ENCODE peak calls at places on chromosome X, in five cellular contexts. O is tibial nerve, N is prostate gland, Y is PC-9, I is fibroblast of lung. T is an unnamed sample.

GRCh38 chrX:28997716-28998115 is 410.5 kb downstream of the IL1RAPL1 start:
- DNase-seq in O (no peak), N (no peak), Y (no peak), I (peak; percentile 84), T (no peak)

GRCh38 chrX:116284383-116284782 is 113.8 kb downstream of the AGTR2 start:
- DNase-seq in O (no peak), N (no peak), Y (peak; percentile 17), I (no peak), T (no peak)

GRCh38 chrX:130097507-130098201 is 12.6 kb downstream of the ELF4 start:
- DNase-seq in O (no peak), N (no peak), Y (peak; percentile 84), I (no peak), T (no peak)

GRCh38 chrX:141133272-141133671 is 43.7 kb downstream of the LDOC1 start:
- DNase-seq in O (no peak), N (peak; percentile 3), Y (peak; percentile 39), I (no peak), T (no peak)

GRCh38 chrX:66638591-66639500 is at the start of gene EDA2R:
- DNase-seq in O (peak; percentile 5), N (peak; percentile 36), Y (no peak), I (peak; percentile 48), T (no peak)

GRCh38 chrX:39705299-39705698 is 392.5 kb downstream of the BCOR start:
- DNase-seq in O (peak; percentile 44), N (peak; percentile 39), Y (no peak), I (peak; percentile 87), T (peak; percentile 27)

GRCh38 chrX:106931831-106932491 is 11.8 kb downstream of the CLDN2 start:
- DNase-seq in O (no peak), N (no peak), Y (no peak), I (no peak), T (no peak)

GRCh38 chrX:153622661-153623309 is 23.8 kb upstream of the CCNQ start:
- DNase-seq in O (no peak), N (no peak), Y (no peak), I (no peak), T (no peak)

GRCh38 chrX:155871934-155872333 is 9.2 kb upstream of the VAMP7 start:
- DNase-seq in O (no peak), N (no peak), Y (no peak), I (no peak), T (no peak)

GRCh38 chrX:1453951-1454785 is 1.5 kb upstream of the ASMTL start:
- DNase-seq in O (peak; percentile 80), N (peak; percentile 80), Y (peak; percentile 73), I (peak; percentile 75), T (peak; percentile 76)

GRCh38 chrX:87578978-87579377 is 61.4 kb downstream of the KLHL4 start:
- DNase-seq in O (no peak), N (no peak), Y (no peak), I (peak; percentile 21), T (no peak)

GRCh38 chrX:30141966-30142365 is 73.4 kb upstream of the MAGEB2 start:
- DNase-seq in O (no peak), N (no peak), Y (no peak), I (peak; percentile 59), T (no peak)

GRCh38 chrX:39509157-39509556 is 588.6 kb downstream of the BCOR start:
- DNase-seq in O (no peak), N (no peak), Y (no peak), I (no peak), T (no peak)

GRCh38 chrX:136783159-136783558 is 2.4 kb upstream of the ARHGEF6 start:
- DNase-seq in O (no peak), N (no peak), Y (peak; percentile 11), I (no peak), T (no peak)

GRCh38 chrX:77014655-77015377 is 432.4 kb upstream of the FGF16 start:
- DNase-seq in O (no peak), N (no peak), Y (no peak), I (no peak), T (peak; percentile 55)

GRCh38 chrX:16207631-16208030 is 40.4 kb downstream of the MAGEB17 start:
- DNase-seq in O (no peak), N (no peak), Y (no peak), I (no peak), T (no peak)

GRCh38 chrX:71543316-71543715 is 10.4 kb downstream of the OGT start:
- DNase-seq in O (no peak), N (no peak), Y (peak; percentile 15), I (no peak), T (no peak)

GRCh38 chrX:138504254-138504653 is 207.3 kb downstream of the FGF13 start:
- DNase-seq in O (no peak), N (no peak), Y (no peak), I (no peak), T (no peak)

GRCh38 chrX:136268051-136269048 is 17.1 kb upstream of the MAP7D3 start:
- DNase-seq in O (peak; percentile 61), N (peak; percentile 4), Y (peak; percentile 46), I (peak; percentile 54), T (no peak)

GRCh38 chrX:130083107-130083490 is 27.2 kb downstream of the ELF4 start:
- DNase-seq in O (no peak), N (no peak), Y (no peak), I (no peak), T (no peak)

GRCh38 chrX:67892391-67892790 is 348.6 kb downstream of the AR start:
- DNase-seq in O (no peak), N (no peak), Y (no peak), I (no peak), T (no peak)

GRCh38 chrX:15838017-15838416 is 16.6 kb downstream of the AP1S2 start:
- DNase-seq in O (no peak), N (no peak), Y (no peak), I (no peak), T (no peak)

GRCh38 chrX:130836447-130836846 is 66.6 kb downstream of the ENOX2 start:
- DNase-seq in O (no peak), N (no peak), Y (no peak), I (no peak), T (no peak)

GRCh38 chrX:105483011-105483410 is 262.5 kb upstream of the TEX13A start:
- DNase-seq in O (no peak), N (no peak), Y (no peak), I (peak; percentile 60), T (no peak)

GRCh38 chrX:6170424-6170823 is 58.2 kb downstream of the NLGN4X start:
- DNase-seq in O (no peak), N (no peak), Y (no peak), I (no peak), T (no peak)

GRCh38 chrX:17405225-17405969 is 30.4 kb downstream of the NHS start:
- DNase-seq in O (no peak), N (no peak), Y (peak; percentile 59), I (no peak), T (no peak)

GRCh38 chrX:70132877-70133302 is 357 bp upstream of the IGBP1 start:
- DNase-seq in O (no peak), N (no peak), Y (no peak), I (no peak), T (no peak)

GRCh38 chrX:107738768-107739167 is 36.8 kb downstream of the TSC22D3 start:
- DNase-seq in O (no peak), N (no peak), Y (no peak), I (no peak), T (peak; percentile 73)

GRCh38 chrX:14032383-14032782 is 2.7 kb upstream of the GEMIN8 start:
- DNase-seq in O (peak; percentile 74), N (peak; percentile 14), Y (peak; percentile 17), I (peak; percentile 62), T (peak; percentile 40)

GRCh38 chrX:41468647-41469323 is 21.6 kb downstream of the NYX start:
- DNase-seq in O (no peak), N (peak; percentile 10), Y (no peak), I (peak; percentile 87), T (no peak)

GRCh38 chrX:115889121-115889890 is 281.2 kb upstream of the AGTR2 start:
- DNase-seq in O (no peak), N (no peak), Y (no peak), I (no peak), T (peak; percentile 39)

GRCh38 chrX:10190367-10190766 is 33.6 kb downstream of the CLCN4 start:
- DNase-seq in O (peak; percentile 50), N (no peak), Y (peak; percentile 17), I (peak; percentile 84), T (no peak)

GRCh38 chrX:107597791-107598190 is 30.5 kb upstream of the PRPS1 start:
- DNase-seq in O (no peak), N (no peak), Y (no peak), I (no peak), T (no peak)

GRCh38 chrX:13120017-13120416 is 75.6 kb upstream of the FAM9C start:
- DNase-seq in O (no peak), N (peak; percentile 6), Y (peak; percentile 21), I (peak; percentile 33), T (no peak)

DNA sequence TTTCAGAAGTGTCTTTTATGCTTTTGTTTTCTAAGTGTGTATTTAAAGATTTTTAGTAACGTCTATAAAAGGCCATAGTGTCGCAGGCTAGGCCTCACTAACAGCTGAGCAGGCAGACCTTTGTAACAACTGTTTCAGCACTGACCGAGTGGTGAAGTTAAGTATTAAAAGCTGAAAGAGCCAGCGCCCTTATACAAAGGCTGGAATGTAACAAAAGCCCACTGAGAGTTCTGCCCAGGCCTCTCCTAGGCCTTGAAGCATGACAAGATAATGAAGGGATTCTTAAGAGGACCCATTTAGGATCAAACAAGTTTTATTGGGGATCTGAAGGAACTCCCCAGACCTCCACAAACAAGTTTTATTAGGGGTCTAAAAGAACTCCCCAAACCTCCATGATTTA is 722.5 kb upstream of the PRKX start:
- DNase-seq in O (no peak), N (no peak), Y (no peak), I (no peak), T (no peak)
- H3K27ac ChIP-seq in O (no peak overlapping the region), N (no peak overlapping the region), Y (no peak overlapping the region), I (no peak overlapping the region), T (no peak overlapping the region)

GRCh38 chrX:42714981-42715688 is 62.8 kb downstream of the PPP1R2C start:
- DNase-seq in O (no peak), N (peak; percentile 64), Y (peak; percentile 6), I (peak; percentile 14), T (peak; percentile 39)
- TF ChIP-seq CTCF in O (peak; percentile 31), N (peak; percentile 19), Y (no peak), I (no peak), T (peak; percentile 36)

GRCh38 chrX:31807165-31807564 is 735.3 kb upstream of the FTHL17 start:
- DNase-seq in O (no peak), N (no peak), Y (no peak), I (no peak), T (no peak)
- H3K27me3 ChIP-seq in O (no peaks in the 10 kb centered on the region), N (no peaks in the 10 kb centered on the region), Y (no peaks in the 10 kb centered on the region), I (no peaks in the 10 kb centered on the region), T (no peaks in the 10 kb centered on the region)

DNA sequence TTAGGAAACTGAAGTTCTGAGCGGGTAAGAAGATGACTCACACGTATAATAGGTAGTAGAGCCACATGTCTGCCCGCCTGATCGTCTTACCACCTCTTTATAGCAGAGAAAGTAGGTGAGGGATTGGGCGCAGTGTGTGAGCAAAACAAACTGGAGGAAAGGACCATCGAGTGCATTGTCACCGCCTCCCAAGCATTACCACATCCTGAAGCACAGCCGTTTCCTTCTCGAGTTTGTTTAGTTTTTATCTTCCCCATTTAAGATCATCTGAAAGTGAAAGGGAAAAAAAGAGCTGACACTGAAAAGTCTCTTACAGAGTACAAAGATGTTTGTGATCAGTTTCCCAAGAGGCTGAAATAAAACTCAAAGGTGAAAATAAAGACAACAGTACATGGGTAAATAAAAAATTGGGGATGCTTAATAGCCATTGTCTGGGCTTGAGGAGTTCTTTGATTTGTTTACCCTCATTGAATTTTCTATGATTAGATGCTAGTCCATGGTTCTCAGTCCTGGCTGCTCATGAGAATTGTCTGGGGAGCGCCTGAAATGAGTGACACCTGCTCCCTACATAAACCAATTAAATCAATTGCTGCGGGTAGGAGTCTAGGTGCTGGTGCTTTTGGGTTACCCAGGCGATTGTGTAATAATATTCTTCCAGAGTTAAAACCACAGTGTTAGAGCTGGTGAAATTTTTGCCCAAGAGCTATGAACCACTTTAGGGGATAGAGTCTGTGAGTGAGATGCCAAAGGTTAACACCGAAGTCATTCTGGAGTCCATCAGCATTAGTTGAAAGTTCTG is 15.0 kb downstream of the PDK3 start:
- DNase-seq in O (peak; percentile 5), N (no peak), Y (peak; percentile 58), I (peak; percentile 13), T (no peak)
- H3K27ac ChIP-seq in O (peak overlapping the region; percentile 47), N (no peak overlapping the region), Y (peak overlapping the region; percentile 63), I (no peak overlapping the region), T (peak overlapping the region; percentile 49)

T was measured in dorsolateral prefrontal cortex.